ENCODE peak calls at places on chromosomes 6 and 20, in eight cellular contexts. U is neural progenitor cell, Z is fibroblast of mammary gland, A is tibial nerve, I is uterus, F is thoracic aorta, B is kidney, G is Calu3. C is an unnamed sample.

GRCh38 chr20:58810116-58810878 is 40.4 kb downstream of the GNAS-AS1 start:
- DNase-seq in Z (peak; percentile 49), F (no peak), U (no peak), G (no peak), I (no peak), A (no peak), B (no peak), C (no peak)

GRCh38 chr6:90118581-90118980 is 178.1 kb downstream of the BACH2 start:
- DNase-seq in A (no peak), U (no peak), Z (no peak), G (no peak), B (no peak), I (no peak), F (no peak), C (no peak)

GRCh38 chr6:134602123-134602522 is 284.2 kb upstream of the SGK1 start:
- DNase-seq in Z (no peak), U (no peak), F (no peak), B (no peak), A (no peak), I (no peak), G (no peak), C (no peak)

GRCh38 chr6:5995705-5996686 is 10.7 kb downstream of the NRN1 start:
- DNase-seq in I (peak; percentile 65), A (peak; percentile 74), F (no peak), U (peak; percentile 91), G (no peak), B (peak; percentile 86), Z (peak; percentile 85), C (peak; percentile 85)

GRCh38 chr6:52284131-52284459 is 447 bp downstream of the MCM3 start:
- DNase-seq in I (peak; percentile 30), U (peak; percentile 90), B (peak; percentile 84), Z (peak; percentile 21), A (no peak), F (no peak), G (peak; percentile 47), C (peak; percentile 66)

GRCh38 chr20:43658723-43659419 is 8.0 kb upstream of the MYBL2 start:
- DNase-seq in Z (no peak), G (no peak), U (no peak), I (no peak), F (no peak), B (no peak), A (no peak), C (no peak)

GRCh38 chr6:87668006-87668405 is 34.0 kb downstream of the AKIRIN2 start:
- DNase-seq in U (no peak), I (no peak), A (no peak), F (no peak), B (no peak), Z (no peak), G (no peak), C (no peak)

GRCh38 chr20:17024513-17025105 is 202.2 kb upstream of the PCSK2 start:
- DNase-seq in Z (no peak), U (peak; percentile 58), G (no peak), B (no peak), F (no peak), I (no peak), A (no peak), C (no peak)

GRCh38 chr6:1901556-1901955 is 291.8 kb downstream of the FOXC1 start:
- DNase-seq in G (no peak), B (no peak), Z (peak; percentile 37), U (no peak), I (no peak), A (no peak), F (no peak), C (no peak)

GRCh38 chr6:108948252-108948651 is 100.0 kb downstream of the ARMC2 start:
- DNase-seq in U (no peak), Z (no peak), F (no peak), I (no peak), B (peak; percentile 87), G (no peak), A (no peak), C (no peak)

GRCh38 chr20:24148372-24148771 is 159.8 kb upstream of the GGTLC1 start:
- DNase-seq in I (no peak), Z (no peak), U (no peak), G (no peak), A (no peak), B (no peak), F (no peak), C (no peak)

GRCh38 chr20:40668449-40669228 is 20.4 kb downstream of the MAFB start:
- DNase-seq in A (no peak), I (no peak), B (no peak), G (peak; percentile 40), F (no peak), U (no peak), Z (no peak), C (no peak)

GRCh38 chr6:1906625-1907024 is 296.9 kb downstream of the FOXC1 start:
- DNase-seq in F (no peak), B (no peak), G (no peak), A (no peak), Z (no peak), I (no peak), U (peak; percentile 16), C (no peak)

GRCh38 chr6:100176951-100177710 is 183.1 kb upstream of the MCHR2 start:
- DNase-seq in A (no peak), Z (peak; percentile 30), G (no peak), B (peak; percentile 45), U (no peak), I (no peak), F (no peak), C (no peak)

GRCh38 chr20:56843817-56844216 is 214.7 kb downstream of the TFAP2C start:
- DNase-seq in A (no peak), U (no peak), I (no peak), B (no peak), F (no peak), G (no peak), Z (no peak), C (no peak)
- TF ChIP-seq CTCF in A (no peak), U (peak; percentile 49), I (no peak), B (no peak), F (no peak), G (no peak), Z (no peak), C (no peak)

GRCh38 chr6:41451039-41451438 is 95.1 kb upstream of the FOXP4 start:
- DNase-seq in F (no peak), A (no peak), I (no peak), B (peak; percentile 67), G (peak; percentile 46), U (peak; percentile 54), Z (no peak), C (peak; percentile 39)
- TF ChIP-seq CTCF in F (no peak), A (no peak), I (no peak), B (no peak), G (no peak), U (peak; percentile 23), Z (no peak), C (no peak)

DNA sequence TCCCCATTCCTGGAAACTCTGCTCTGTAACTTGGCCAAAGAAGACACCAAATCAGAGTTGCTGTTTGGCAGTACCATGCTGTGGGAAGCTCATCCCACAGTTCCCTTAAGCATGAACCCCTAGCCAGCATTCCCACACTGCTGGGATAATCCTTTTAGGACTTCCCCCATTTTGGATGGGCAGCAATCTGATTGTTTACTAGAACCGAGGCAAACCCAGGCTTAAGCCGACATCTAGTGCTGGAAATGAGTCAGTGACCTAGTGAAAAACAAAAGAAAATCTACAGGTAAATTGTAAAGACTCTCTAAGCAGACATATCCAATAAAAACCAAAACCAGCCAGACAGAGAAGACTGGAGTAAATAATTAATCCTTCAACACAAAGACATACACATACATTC is 5.2 kb downstream of the DNAH8 start:
- DNase-seq in B (no peak), Z (no peak), I (no peak), A (no peak), G (peak; percentile 25), U (peak; percentile 77), F (no peak), C (no peak)
- TF ChIP-seq CTCF in B (no peak), Z (no peak), I (no peak), A (no peak), G (no peak), U (peak; percentile 59), F (no peak), C (no peak)

DNA sequence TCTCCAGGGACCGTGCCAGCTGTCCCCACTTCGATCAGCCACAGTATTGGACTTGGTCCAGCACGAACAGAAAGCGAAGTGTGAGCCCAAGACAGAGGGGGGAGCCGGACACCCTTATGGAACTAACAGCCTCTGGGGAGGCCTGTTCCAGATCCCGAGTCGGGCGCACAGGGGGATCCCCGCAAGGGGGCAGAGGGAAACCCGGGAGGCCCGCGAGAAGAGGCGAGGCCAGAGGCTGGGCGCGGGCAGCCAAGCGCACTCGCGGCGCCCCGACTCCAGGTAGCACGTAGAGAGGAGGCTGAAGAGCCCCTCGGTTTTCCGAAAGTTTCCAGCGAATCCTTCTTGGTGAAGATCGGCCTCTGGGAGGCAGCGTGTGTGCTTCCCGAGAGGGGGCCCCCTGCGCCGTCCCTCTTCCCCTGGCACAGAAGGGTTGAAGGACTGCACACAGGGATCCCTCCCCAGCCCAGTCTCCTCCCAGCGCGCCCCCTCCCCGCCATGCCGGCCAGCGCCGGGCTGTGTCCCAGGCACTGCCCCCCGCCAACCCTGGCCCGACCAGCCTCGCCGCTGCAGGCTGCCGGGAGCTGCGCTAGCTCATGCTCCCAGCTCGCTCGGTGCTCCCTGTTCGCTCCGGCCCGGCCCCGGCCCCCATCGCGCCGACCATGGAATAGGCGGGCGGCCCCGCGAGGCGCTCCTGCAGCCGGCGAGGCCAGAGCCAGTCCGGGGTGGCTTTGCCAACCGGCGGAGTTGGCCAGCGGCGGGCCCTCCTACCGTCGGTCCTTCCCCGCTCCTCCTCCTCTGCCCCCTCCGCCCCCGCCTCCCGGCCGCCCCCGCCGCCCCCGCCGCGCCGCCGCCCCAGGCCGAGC is 550 bp upstream of the SLC24A3 start:
- DNase-seq in Z (no peak), I (peak; percentile 62), F (no peak), B (peak; percentile 83), G (no peak), U (peak; percentile 66), A (no peak), C (peak; percentile 52)
- TF ChIP-seq CTCF in Z (no peak), I (no peak), F (no peak), B (no peak), G (no peak), U (no peak), A (no peak), C (no peak)

GRCh38 chr6:81105998-81106397 is 646.5 kb downstream of the TENT5A start:
- DNase-seq in Z (peak; percentile 15), A (no peak), I (no peak), F (no peak), B (no peak), U (no peak), G (no peak), C (no peak)
- TF ChIP-seq CTCF in Z (peak; percentile 9), A (no peak), I (no peak), F (no peak), B (no peak), U (peak; percentile 9), G (no peak), C (no peak)

DNA sequence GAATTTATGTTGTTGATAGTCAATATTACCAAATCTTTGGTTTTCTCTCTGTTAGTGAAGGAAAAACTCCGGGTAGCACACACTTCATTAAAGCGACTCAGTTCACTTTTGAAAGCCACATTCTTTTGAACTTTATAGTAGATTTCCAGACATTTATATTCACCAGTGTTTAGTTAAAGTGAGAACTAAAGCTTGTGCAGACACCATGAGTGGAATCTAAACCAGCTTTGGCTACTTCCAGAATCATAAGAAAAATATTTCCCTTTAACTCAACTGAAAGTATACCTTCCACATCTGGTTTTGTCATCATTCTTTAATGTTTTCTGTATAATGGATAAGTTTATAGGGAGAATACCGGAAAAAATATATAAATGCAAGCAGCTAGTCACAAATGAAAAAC is 92.1 kb upstream of the COL21A1 start:
- DNase-seq in I (no peak), F (no peak), G (no peak), Z (no peak), B (no peak), A (no peak), U (no peak), C (no peak)
- TF ChIP-seq CTCF in I (no peak), F (no peak), G (no peak), Z (no peak), B (no peak), A (no peak), U (no peak), C (no peak)